ENCODE peak calls at places on chromosomes 5 and 9, in nine cellular contexts. E, I, D, R, K, B, W, V and F are unnamed samples.

GRCh38 chr5:67182406-67182805 is 14.2 kb downstream of the CD180 start:
- DNase-seq in V (no peak), K (no peak), E (no peak), R (no peak), B (no peak), D (no peak), I (peak), W (no peak), F (no peak)

GRCh38 chr5:171736976-171737848 is 48.4 kb upstream of the SMIM23 start:
- DNase-seq in R (no peak), V (peak), K (no peak), D (no peak), B (no peak), W (no peak), E (no peak), I (no peak), F (no peak)

GRCh38 chr9:75438716-75439115 is 350.4 kb downstream of the OSTF1 start:
- DNase-seq in D (no peak), I (no peak), R (no peak), W (no peak), V (no peak), K (no peak), E (no peak), B (no peak), F (no peak)

GRCh38 chr5:88551724-88552345 is 283.2 kb upstream of the TMEM161B start:
- DNase-seq in E (no peak), I (peak), D (no peak), R (no peak), B (no peak), K (no peak), V (no peak), W (no peak), F (no peak)

GRCh38 chr5:86623785-86624483 is 6.2 kb downstream of the COX7C start:
- DNase-seq in W (no peak), I (no peak), K (no peak), B (no peak), E (no peak), D (no peak), R (no peak), V (no peak), F (no peak)

GRCh38 chr5:29982446-29982845 is 1211.0 kb upstream of the CDH6 start:
- DNase-seq in R (no peak), I (no peak), B (no peak), V (no peak), D (no peak), E (no peak), W (no peak), K (no peak), F (no peak)

GRCh38 chr9:82170871-82171270 is 182.3 kb downstream of the SPATA31D1 start:
- DNase-seq in B (no peak), V (peak), I (no peak), R (no peak), D (no peak), W (no peak), E (no peak), K (no peak), F (no peak)

GRCh38 chr5:173762930-173763329 is 125.2 kb upstream of the CPEB4 start:
- DNase-seq in B (no peak), W (no peak), D (no peak), E (no peak), K (no peak), V (no peak), I (no peak), R (no peak), F (no peak)

GRCh38 chr5:10355071-10355889 is 1.8 kb downstream of the MARCHF6 start:
- DNase-seq in K (no peak), V (no peak), D (peak), W (peak), E (no peak), R (no peak), B (no peak), I (no peak), F (no peak)

GRCh38 chr5:141762790-141763368 is 80.8 kb upstream of the ARAP3 start:
- DNase-seq in B (no peak), I (no peak), E (no peak), R (no peak), V (no peak), W (no peak), D (peak), K (no peak), F (no peak)

GRCh38 chr5:129899454-129899853 is 4.8 kb upstream of the CHSY3 start:
- DNase-seq in V (no peak), B (no peak), D (no peak), K (no peak), W (no peak), E (no peak), I (no peak), R (no peak), F (no peak)

GRCh38 chr9:129063061-129063460 is 17.9 kb upstream of the DOLPP1 start:
- DNase-seq in K (no peak), D (no peak), W (no peak), R (no peak), V (no peak), E (no peak), B (no peak), I (no peak), F (no peak)

GRCh38 chr9:104326912-104327311 is 177.2 kb upstream of the OR13F1 start:
- DNase-seq in W (no peak), D (no peak), I (no peak), E (no peak), V (no peak), B (no peak), R (no peak), K (no peak), F (no peak)

GRCh38 chr5:131381792-131382191 is 117.9 kb downstream of the CDC42SE2 start:
- DNase-seq in W (no peak), K (no peak), E (no peak), D (no peak), R (no peak), I (no peak), B (no peak), V (no peak), F (no peak)